ENCODE peak calls at places on chromosomes 13 and 19, in seven cellular contexts. T, J, B, V, M, Q and Y are unnamed samples.

GRCh38 chr13:94251801-94252200 is 227.7 kb downstream of the DCT start:
- DNase-seq in T (no peak), J (peak), B (no peak), V (no peak), M (no peak), Q (no peak), Y (no peak)

GRCh38 chr19:31478241-31478640 is 129.0 kb upstream of the TSHZ3 start:
- DNase-seq in T (no peak), J (no peak), B (no peak), V (no peak), M (no peak), Q (no peak), Y (no peak)

GRCh38 chr19:19451429-19452240 is 46.2 kb downstream of the GATAD2A start:
- DNase-seq in T (no peak), J (no peak), B (no peak), V (no peak), M (no peak), Q (no peak), Y (no peak)

GRCh38 chr19:42229855-42230331 is 9.8 kb downstream of the ZNF526 start:
- DNase-seq in T (no peak), J (peak), B (no peak), V (peak), M (no peak), Q (no peak), Y (no peak)

GRCh38 chr19:30268601-30269000 is 103.6 kb upstream of the ZNF536 start:
- DNase-seq in T (no peak), J (no peak), B (no peak), V (no peak), M (no peak), Q (no peak), Y (no peak)

GRCh38 chr13:113083022-113083373 is 22.6 kb upstream of the F7 start:
- DNase-seq in T (no peak), J (no peak), B (no peak), V (no peak), M (no peak), Q (no peak), Y (no peak)

GRCh38 chr19:27906081-27906480 is 1306.9 kb downstream of the UQCRFS1 start:
- DNase-seq in T (no peak), J (no peak), B (no peak), V (no peak), M (no peak), Q (no peak), Y (no peak)

GRCh38 chr13:62185631-62186256 is 770.1 kb upstream of the PCDH20 start:
- DNase-seq in T (peak), J (no peak), B (peak), V (no peak), M (no peak), Q (peak), Y (no peak)

GRCh38 chr13:75391432-75392100 is 90.4 kb downstream of the TBC1D4 start:
- DNase-seq in T (no peak), J (peak), B (no peak), V (no peak), M (no peak), Q (no peak), Y (no peak)

GRCh38 chr19:41626877-41627276 is at the start of gene CEACAM4:
- DNase-seq in T (peak), J (no peak), B (no peak), V (no peak), M (no peak), Q (no peak), Y (no peak)

GRCh38 chr13:91031508-91031907 is 316.0 kb upstream of the MIR17HG start:
- DNase-seq in T (peak), J (no peak), B (no peak), V (no peak), M (no peak), Q (peak), Y (no peak)

GRCh38 chr13:102564564-102564963 is 32.2 kb upstream of the TPP2 start:
- DNase-seq in T (no peak), J (no peak), B (no peak), V (no peak), M (no peak), Q (no peak), Y (no peak)

GRCh38 chr19:46718157-46718933 is 1.4 kb upstream of the PRKD2 start:
- DNase-seq in T (peak), J (no peak), B (no peak), V (no peak), M (peak), Q (peak), Y (peak)

GRCh38 chr19:485122-485521 is 11.2 kb upstream of the MADCAM1 start:
- DNase-seq in T (no peak), J (no peak), B (no peak), V (no peak), M (no peak), Q (no peak), Y (no peak)

GRCh38 chr19:491146-491741 is 5.0 kb upstream of the MADCAM1 start:
- DNase-seq in T (peak), J (no peak), B (no peak), V (no peak), M (peak), Q (peak), Y (no peak)

GRCh38 chr13:87094646-87095045 is 576.5 kb upstream of the SLITRK5 start:
- DNase-seq in T (no peak), J (no peak), B (no peak), V (peak), M (no peak), Q (peak), Y (no peak)

GRCh38 chr19:30076101-30076551 is 134.1 kb downstream of the URI1 start:
- DNase-seq in T (peak), J (no peak), B (no peak), V (no peak), M (no peak), Q (peak), Y (no peak)

GRCh38 chr19:44003461-44004134 is 841 bp downstream of the ZNF230 start:
- DNase-seq in T (no peak), J (no peak), B (no peak), V (peak), M (no peak), Q (no peak), Y (peak)

GRCh38 chr13:60981407-60981806 is 434.2 kb downstream of the PCDH20 start:
- DNase-seq in T (no peak), J (no peak), B (no peak), V (no peak), M (no peak), Q (no peak), Y (no peak)

GRCh38 chr19:39924952-39925351 is 9.5 kb downstream of the FCGBP start:
- DNase-seq in T (no peak), J (no peak), B (no peak), V (no peak), M (no peak), Q (no peak), Y (no peak)

GRCh38 chr13:111789011-111789410 is 277.9 kb upstream of the SOX1 start:
- DNase-seq in T (no peak), J (no peak), B (no peak), V (no peak), M (no peak), Q (no peak), Y (no peak)

GRCh38 chr19:50356691-50357177 is 8.7 kb downstream of the NAPSA start:
- DNase-seq in T (no peak), J (no peak), B (no peak), V (no peak), M (no peak), Q (no peak), Y (no peak)

GRCh38 chr13:106101201-106101600 is 434.3 kb downstream of the EFNB2 start:
- DNase-seq in T (no peak), J (no peak), B (no peak), V (no peak), M (no peak), Q (no peak), Y (no peak)

GRCh38 chr19:40622773-40623075 is 21.6 kb downstream of the LTBP4 start:
- DNase-seq in T (no peak), J (no peak), B (no peak), V (no peak), M (no peak), Q (no peak), Y (no peak)

GRCh38 chr13:41411536-41411935 is 45.8 kb upstream of the RGCC start:
- DNase-seq in T (peak), J (peak), B (peak), V (peak), M (no peak), Q (peak), Y (no peak)

GRCh38 chr19:13987101-13987890 is 18.8 kb downstream of the RFX1 start:
- DNase-seq in T (no peak), J (no peak), B (no peak), V (no peak), M (no peak), Q (no peak), Y (no peak)

GRCh38 chr13:101019126-101019525 is 344.5 kb upstream of the TMTC4 start:
- DNase-seq in T (no peak), J (no peak), B (no peak), V (no peak), M (peak), Q (no peak), Y (no peak)

GRCh38 chr19:2475018-2475701 is 767 bp upstream of the GADD45B start:
- DNase-seq in T (no peak), J (peak), B (no peak), V (peak), M (peak), Q (peak), Y (peak)

GRCh38 chr13:114106526-114106925 is 25.9 kb downstream of the RASA3 start:
- DNase-seq in T (no peak), J (no peak), B (no peak), V (no peak), M (no peak), Q (no peak), Y (no peak)

GRCh38 chr19:46015080-46015960 is 7.5 kb downstream of the PGLYRP1 start:
- DNase-seq in T (peak), J (no peak), B (peak), V (peak), M (no peak), Q (peak), Y (peak)

GRCh38 chr13:51240888-51241475 is 18.8 kb downstream of the FAM124A start:
- DNase-seq in T (no peak), J (no peak), B (no peak), V (no peak), M (peak), Q (no peak), Y (peak)

DNA sequence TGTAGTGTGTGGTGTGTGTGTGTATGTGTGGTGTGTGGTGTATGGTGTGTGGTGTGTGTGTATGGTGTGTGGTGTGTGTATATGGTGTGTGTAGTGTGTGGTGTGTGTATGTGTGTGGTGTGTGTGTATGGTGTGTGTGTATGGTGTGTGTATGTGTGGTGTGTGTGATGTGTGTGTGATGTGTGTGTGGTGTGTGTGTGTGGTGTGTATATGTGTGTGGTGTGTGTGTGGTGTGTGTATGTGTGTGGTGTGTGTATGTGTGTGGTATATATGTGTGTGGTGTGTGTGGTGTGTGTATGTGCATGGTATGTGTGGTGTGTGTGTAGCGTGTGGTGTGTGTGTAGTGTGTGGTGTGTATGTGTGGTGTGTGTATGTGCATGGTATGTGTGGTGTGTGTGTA is 1.7 kb downstream of the ATP12A start:
- DNase-seq in T (no peak), J (no peak), B (no peak), V (no peak), M (no peak), Q (peak), Y (no peak)
- H3K4ac ChIP-seq in T (no peak), J (no peak), B (no peak), V (no peak), M (no peak), Q (no peak), Y (no peak)

GRCh38 chr19:15427350-15427700 is 8.5 kb upstream of the AKAP8L start:
- DNase-seq in T (no peak), J (no peak), B (no peak), V (no peak), M (no peak), Q (no peak), Y (no peak)
- H3K4ac ChIP-seq in T (no peak), J (no peak), B (no peak), V (no peak), M (no peak), Q (no peak), Y (no peak)

GRCh38 chr19:4758082-4758481 is 33.5 kb upstream of the FEM1A start:
- DNase-seq in T (no peak), J (no peak), B (no peak), V (no peak), M (no peak), Q (no peak), Y (no peak)
- H3K4ac ChIP-seq in T (no peak), J (no peak), B (no peak), V (no peak), M (no peak), Q (no peak), Y (no peak)

GRCh38 chr13:27186295-27186694 is 14.7 kb upstream of the USP12 start:
- DNase-seq in T (no peak), J (no peak), B (no peak), V (no peak), M (no peak), Q (no peak), Y (no peak)
- H3K4ac ChIP-seq in T (no peak), J (no peak), B (no peak), V (no peak), M (no peak), Q (no peak), Y (no peak)

DNA sequence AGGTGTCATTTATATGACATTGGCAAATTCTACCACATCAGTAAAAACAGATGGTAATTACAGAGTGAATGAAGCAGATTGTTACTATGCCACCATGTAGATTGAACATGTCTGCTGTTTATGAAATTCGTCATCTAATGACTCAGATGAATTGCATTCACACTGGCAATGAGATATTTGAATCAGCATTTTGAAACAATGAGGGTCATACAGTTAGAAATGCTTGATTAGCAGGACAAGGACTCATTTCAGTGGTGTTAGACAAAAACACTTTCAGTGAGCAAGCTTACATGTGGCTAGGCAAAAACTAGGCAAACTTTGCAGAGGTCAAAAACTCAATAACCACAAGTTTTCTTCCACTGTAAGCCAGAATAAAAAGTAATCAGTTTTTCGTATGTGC is 1165.0 kb downstream of the SLITRK1 start:
- DNase-seq in T (no peak), J (peak), B (no peak), V (peak), M (no peak), Q (no peak), Y (no peak)
- H3K4ac ChIP-seq in T (no peak), J (no peak), B (no peak), V (no peak), M (no peak), Q (no peak), Y (no peak)